ENCODE peak calls at places on chromosomes 11 and 22, in five cellular contexts. B, I, O, L and H are unnamed samples.

GRCh38 chr22:44816141-44816540 is 63.8 kb downstream of the ARHGAP8 start:
- DNase-seq in I (no peak), O (no peak), B (no peak), L (no peak), H (no peak)

GRCh38 chr11:69053546-69054396 is 5.0 kb downstream of the TPCN2 start:
- DNase-seq in L (no peak), B (no peak), I (no peak), O (no peak), H (no peak)

GRCh38 chr11:133825156-133825555 is 20.2 kb downstream of the SPATA19 start:
- DNase-seq in I (no peak), B (no peak), O (no peak), L (no peak), H (no peak)

GRCh38 chr11:119065369-119065768 is 2.2 kb upstream of the VPS11 start:
- DNase-seq in B (no peak), I (peak), L (peak), O (no peak), H (no peak)

GRCh38 chr11:118581057-118581456 is 8.8 kb downstream of the ARCN1 start:
- DNase-seq in B (no peak), L (no peak), O (no peak), I (no peak), H (no peak)

GRCh38 chr11:132590986-132591385 is 941.3 kb downstream of the OPCML start:
- DNase-seq in I (no peak), L (peak), B (no peak), O (no peak), H (no peak)

GRCh38 chr11:73907191-73907590 is 30.4 kb downstream of the PAAF1 start:
- DNase-seq in I (peak), O (peak), B (peak), L (peak), H (no peak)

GRCh38 chr11:90704510-90704909 is 481.7 kb upstream of the CHORDC1 start:
- DNase-seq in O (no peak), I (no peak), B (no peak), L (no peak), H (no peak)

GRCh38 chr11:37755526-37755925 is 1157.5 kb upstream of the RAG2 start:
- DNase-seq in B (no peak), I (no peak), O (no peak), L (no peak), H (no peak)

GRCh38 chr11:12771875-12772274 is 97.7 kb downstream of the TEAD1 start:
- DNase-seq in L (no peak), I (no peak), B (no peak), O (no peak), H (no peak)

GRCh38 chr11:62201376-62201775 is 7.1 kb upstream of the SCGB2A1 start:
- DNase-seq in B (no peak), I (no peak), O (no peak), L (no peak), H (no peak)

GRCh38 chr11:121554552-121554951 is 101.8 kb upstream of the SORL1-AS1 start:
- DNase-seq in I (no peak), O (no peak), L (no peak), B (no peak), H (no peak)

GRCh38 chr11:75437966-75438659 is 5.1 kb upstream of the KLHL35 start:
- DNase-seq in I (no peak), O (no peak), B (no peak), L (no peak), H (no peak)

GRCh38 chr11:9577032-9577431 is 3.6 kb downstream of the WEE1 start:
- DNase-seq in I (no peak), L (no peak), O (no peak), B (no peak), H (no peak)

GRCh38 chr11:16784097-16784496 is 45.6 kb downstream of the C11orf58 start:
- DNase-seq in O (no peak), I (no peak), B (no peak), L (no peak), H (no peak)

GRCh38 chr11:126978155-126978554 is 22.4 kb downstream of the KIRREL3 start:
- DNase-seq in O (no peak), L (no peak), B (no peak), I (no peak), H (no peak)

GRCh38 chr11:57237204-57237681 is at the start of gene APLNR:
- DNase-seq in O (no peak), B (no peak), I (no peak), L (peak), H (no peak)

GRCh38 chr11:924406-925157 is 1.1 kb upstream of the AP2A2 start:
- DNase-seq in O (no peak), L (peak), B (no peak), I (no peak), H (no peak)

GRCh38 chr22:43213066-43213465 is 26.1 kb upstream of the TTLL12 start:
- DNase-seq in L (no peak), I (no peak), O (no peak), B (no peak), H (no peak)

GRCh38 chr22:46501701-46502100 is 35.7 kb downstream of the CELSR1 start:
- DNase-seq in B (peak), O (peak), L (peak), I (no peak), H (no peak)

GRCh38 chr11:7484645-7485044 is 661 bp upstream of the OLFML1 start:
- DNase-seq in I (no peak), O (no peak), L (no peak), B (no peak), H (no peak)

GRCh38 chr11:77993902-77994301 is 566 bp downstream of the INTS4 start:
- DNase-seq in L (no peak), O (no peak), I (no peak), B (no peak), H (no peak)

GRCh38 chr11:16912607-16913006 is 101.6 kb downstream of the PLEKHA7 start:
- DNase-seq in I (no peak), L (no peak), O (no peak), B (no peak), H (no peak)